ENCODE peak calls at places on chromosome X, in nine cellular contexts. A is iPS DF 6.9; W is stomach; D is neural progenitor cell; S is right atrium auricular region; C is CD8-positive, alpha-beta T cell; U is SK-N-SH; K is right lobe of liver; X is Panc1. J is an unnamed sample. For H3K4me1, the result is how much of the 10 kb centered on the place peaks cover.

GRCh38 chrX:69307736-69308135 is 142.5 kb upstream of the PJA1 start:
- DNase-seq in A (no peak), W (no peak), D (peak), S (no peak), C (no peak), U (no peak), K (no peak), X (no peak), J (peak)

GRCh38 chrX:50814701-50815476 is 895 bp upstream of the SHROOM4 start:
- DNase-seq in A (no peak), W (no peak), D (no peak), S (no peak), C (no peak), U (no peak), K (no peak), X (no peak), J (no peak)

GRCh38 chrX:78517124-78517523 is 142.0 kb downstream of the RTL3 start:
- DNase-seq in A (no peak), W (no peak), D (no peak), S (no peak), C (peak), U (no peak), K (no peak), X (no peak), J (no peak)

GRCh38 chrX:134764202-134764785 is 106.0 kb upstream of the PLAC1 start:
- DNase-seq in A (peak), W (no peak), D (peak), S (no peak), C (no peak), U (peak), K (no peak), X (peak), J (no peak)

GRCh38 chrX:22314692-22315091 is 42.0 kb downstream of the CBLL2 start:
- DNase-seq in A (no peak), W (no peak), D (peak), S (no peak), C (no peak), U (no peak), K (no peak), X (no peak), J (no peak)

GRCh38 chrX:74545880-74546279 is 68.5 kb downstream of the RLIM start:
- DNase-seq in A (no peak), W (no peak), D (no peak), S (peak), C (no peak), U (no peak), K (no peak), X (no peak), J (no peak)

GRCh38 chrX:15298201-15298600 is 17.2 kb downstream of the ASB11 start:
- DNase-seq in A (no peak), W (no peak), D (no peak), S (no peak), C (no peak), U (no peak), K (no peak), X (no peak), J (no peak)

GRCh38 chrX:40172169-40172979 is 74.6 kb upstream of the BCOR start:
- DNase-seq in A (no peak), W (peak), D (peak), S (no peak), C (peak), U (no peak), K (peak), X (no peak), J (no peak)

GRCh38 chrX:25034889-25035288 is 19.1 kb upstream of the ARX start:
- DNase-seq in A (no peak), W (no peak), D (peak), S (no peak), C (no peak), U (no peak), K (no peak), X (no peak), J (no peak)

GRCh38 chrX:18873189-18873791 is 110.6 kb downstream of the PHKA2 start:
- DNase-seq in A (no peak), W (no peak), D (no peak), S (no peak), C (no peak), U (peak), K (no peak), X (no peak), J (no peak)

GRCh38 chrX:19954707-19955106 is 36.2 kb downstream of the BCLAF3 start:
- DNase-seq in A (no peak), W (no peak), D (no peak), S (no peak), C (no peak), U (no peak), K (no peak), X (no peak), J (no peak)

GRCh38 chrX:132470830-132471229 is 18.0 kb downstream of the MBNL3 start:
- DNase-seq in A (no peak), W (no peak), D (no peak), S (no peak), C (no peak), U (no peak), K (no peak), X (no peak), J (no peak)

GRCh38 chrX:77114501-77114900 is 332.7 kb upstream of the FGF16 start:
- DNase-seq in A (no peak), W (no peak), D (no peak), S (no peak), C (no peak), U (no peak), K (no peak), X (no peak), J (no peak)

GRCh38 chrX:120302434-120302833 is 8.8 kb downstream of the TMEM255A start:
- DNase-seq in A (no peak), W (no peak), D (peak), S (no peak), C (peak), U (no peak), K (no peak), X (no peak), J (peak)
- H3K4me1 ChIP-seq in A (under half), W (under half), D (under half), S (under half), C (under half), U (under half), K (under half), X (under half), J (under half)

DNA sequence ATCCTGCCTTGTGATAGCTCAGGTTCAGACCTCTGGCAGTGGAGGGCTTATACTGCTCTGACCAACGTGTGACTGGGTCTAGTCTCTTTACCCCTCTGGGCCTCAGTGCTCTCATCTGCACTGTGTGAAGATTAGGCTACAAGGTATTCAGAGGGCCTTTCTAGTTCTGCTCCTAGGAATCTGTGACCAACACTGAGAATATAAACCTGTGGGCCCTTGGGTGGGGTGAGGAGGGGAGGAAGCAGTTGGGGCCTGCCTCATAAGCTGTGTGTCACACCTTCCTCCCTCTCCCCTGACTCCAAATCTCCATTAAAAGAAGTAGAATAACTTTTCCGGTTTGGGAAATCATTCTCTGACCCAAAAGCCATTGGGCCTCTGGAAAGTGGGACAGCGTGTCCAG is 66.3 kb upstream of the MSN start:
- DNase-seq in A (no peak), W (no peak), D (no peak), S (no peak), C (no peak), U (no peak), K (no peak), X (no peak), J (no peak)
- H3K4me1 ChIP-seq in A (under half), W (under half), D (under half), S (under half), C (half or more), U (under half), K (under half), X (under half), J (under half)

GRCh38 chrX:153443476-153444332 is 2.2 kb downstream of the TREX2 start:
- DNase-seq in A (no peak), W (no peak), D (no peak), S (no peak), C (no peak), U (no peak), K (no peak), X (no peak), J (no peak)

GRCh38 chrX:153445856-153446635 is at the start of gene TREX2:
- DNase-seq in A (no peak), W (no peak), D (no peak), S (no peak), C (no peak), U (no peak), K (peak), X (no peak), J (no peak)

GRCh38 chrX:153442463-153442862 is 3.4 kb downstream of the TREX2 start:
- DNase-seq in A (no peak), W (no peak), D (no peak), S (no peak), C (no peak), U (no peak), K (no peak), X (no peak), J (no peak)

GRCh38 chrX:153445106-153445855 is 575 bp downstream of the TREX2 start:
- DNase-seq in A (no peak), W (no peak), D (no peak), S (no peak), C (no peak), U (no peak), K (no peak), X (no peak), J (no peak)

GRCh38 chrX:153444333-153445011 is 1.4 kb downstream of the TREX2 start:
- DNase-seq in A (no peak), W (no peak), D (no peak), S (no peak), C (no peak), U (no peak), K (peak), X (no peak), J (no peak)
- H3K4me1 ChIP-seq in A (under half), W (under half), D (under half), S (under half), C (under half), U (under half), K (under half), X (under half), J (under half)

DNA sequence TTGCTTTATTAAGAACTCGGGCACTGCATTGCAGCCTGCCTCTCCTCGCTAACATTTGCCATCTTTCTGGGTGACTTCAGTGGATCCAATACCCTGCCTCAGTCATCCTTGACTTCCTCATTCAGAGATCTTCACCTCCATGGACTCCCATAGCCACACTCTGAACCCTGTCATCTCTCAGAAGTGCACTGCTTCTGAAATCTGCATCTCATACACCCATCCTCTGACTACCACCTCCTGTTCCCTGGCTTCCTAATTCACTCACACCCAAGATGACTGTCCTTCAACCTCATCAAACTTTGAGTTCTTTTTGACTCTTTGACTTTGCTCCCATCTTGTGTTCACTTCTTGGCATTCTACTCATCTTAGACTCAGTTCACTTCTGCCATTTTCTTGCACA is 25.3 kb upstream of the CYBB start:
- DNase-seq in A (no peak), W (no peak), D (no peak), S (no peak), C (no peak), U (no peak), K (no peak), X (no peak), J (no peak)
- H3K4me1 ChIP-seq in A (under half), W (under half), D (under half), S (under half), C (under half), U (under half), K (under half), X (under half), J (under half)

GRCh38 chrX:46715521-46715920 is 43.4 kb downstream of the SLC9A7 start:
- DNase-seq in A (no peak), W (no peak), D (no peak), S (no peak), C (no peak), U (no peak), K (no peak), X (no peak), J (no peak)
- H3K4me1 ChIP-seq in A (under half), W (under half), D (under half), S (under half), C (under half), U (under half), K (under half), X (under half), J (under half)

J was measured in NT2/D1.